ENCODE peak calls at places on chromosome 7, in seven cellular contexts. H, B, I, S, G, X and L are unnamed samples.

GRCh38 chr7:137157256-137157655 is 186.3 kb downstream of the PTN start:
- DNase-seq in B (no peak), X (no peak), I (no peak), H (no peak), G (no peak), S (no peak), L (no peak)

GRCh38 chr7:50791921-50792341 is 9.2 kb upstream of the GRB10 start:
- DNase-seq in X (no peak), B (no peak), S (peak; percentile 9), I (peak; percentile 38), H (peak; percentile 48), G (no peak), L (no peak)

GRCh38 chr7:12422449-12423320 is 19.0 kb upstream of the VWDE start:
- DNase-seq in S (no peak), I (peak; percentile 36), B (no peak), H (no peak), G (no peak), X (no peak), L (no peak)

GRCh38 chr7:95921543-95921942 is 149.2 kb downstream of the DYNC1I1 start:
- DNase-seq in I (no peak), S (no peak), G (no peak), H (no peak), B (no peak), X (no peak), L (no peak)

GRCh38 chr7:18444856-18445255 is 50.7 kb upstream of the HDAC9 start:
- DNase-seq in H (no peak), S (no peak), X (no peak), B (no peak), I (no peak), G (no peak), L (no peak)

GRCh38 chr7:88306590-88307048 is at the start of gene STEAP4:
- DNase-seq in I (peak; percentile 0), X (peak; percentile 83), B (peak; percentile 85), S (peak; percentile 85), G (peak; percentile 79), H (peak; percentile 2), L (peak; percentile 89)

GRCh38 chr7:151503902-151504714 is 15.6 kb downstream of the RHEB start:
- DNase-seq in I (peak; percentile 91), G (no peak), X (no peak), H (no peak), S (no peak), B (no peak), L (no peak)

GRCh38 chr7:29343379-29343778 is 148.8 kb downstream of the CHN2 start:
- DNase-seq in I (no peak), X (no peak), G (no peak), H (no peak), B (no peak), S (no peak), L (no peak)

GRCh38 chr7:19754521-19755116 is 18.8 kb downstream of the TMEM196 start:
- DNase-seq in G (no peak), X (no peak), I (peak; percentile 12), H (peak; percentile 56), S (peak; percentile 42), B (no peak), L (no peak)

GRCh38 chr7:22499044-22499443 is 944 bp downstream of the STEAP1B start:
- DNase-seq in G (no peak), X (no peak), H (peak; percentile 58), B (no peak), I (peak; percentile 21), S (no peak), L (no peak)

GRCh38 chr7:130446285-130446684 is 5.5 kb upstream of the CEP41 start:
- DNase-seq in B (no peak), G (no peak), H (no peak), S (no peak), X (no peak), I (no peak), L (no peak)

GRCh38 chr7:2716906-2717292 is 28.9 kb downstream of the AMZ1 start:
- DNase-seq in B (no peak), I (no peak), X (no peak), G (no peak), H (no peak), S (no peak), L (no peak)